ENCODE peak calls at places on chromosomes 12 and 14, in five cellular contexts. One of them, this sample, is unnamed.

GRCh38 chr12:70927356-70927755 is 6.8 kb upstream of the PTPRR start:
- DNase-seq in tibial artery: no peak
- DNase-seq in lower leg skin: no peak
- DNase-seq in GM12865: no peak
- DNase-seq in left lung: no peak
- DNase-seq in this sample: no peak

GRCh38 chr12:132727091-132727794 is 16.6 kb downstream of the PGAM5 start:
- DNase-seq in left lung: no peak
- DNase-seq in tibial artery: no peak
- DNase-seq in lower leg skin: no peak
- DNase-seq in GM12865: no peak
- DNase-seq in this sample: no peak

GRCh38 chr12:2692156-2692555 is 102.6 kb upstream of the FKBP4 start:
- DNase-seq in left lung: no peak
- DNase-seq in GM12865: no peak
- DNase-seq in lower leg skin: peak
- DNase-seq in tibial artery: no peak
- DNase-seq in this sample: no peak

GRCh38 chr14:99574099-99574880 is 29.7 kb downstream of the CCDC85C start:
- DNase-seq in GM12865: no peak
- DNase-seq in tibial artery: no peak
- DNase-seq in left lung: peak
- DNase-seq in lower leg skin: no peak
- DNase-seq in this sample: no peak

GRCh38 chr12:91344408-91344807 is 161.8 kb upstream of the DCN start:
- DNase-seq in GM12865: no peak
- DNase-seq in left lung: no peak
- DNase-seq in tibial artery: no peak
- DNase-seq in lower leg skin: no peak
- DNase-seq in this sample: no peak

GRCh38 chr12:132506730-132507538 is 17.0 kb downstream of the FBRSL1 start:
- DNase-seq in lower leg skin: peak
- DNase-seq in left lung: peak
- DNase-seq in GM12865: no peak
- DNase-seq in tibial artery: peak
- DNase-seq in this sample: no peak

GRCh38 chr12:89156862-89157262 is 195.4 kb downstream of the DUSP6 start:
- DNase-seq in left lung: no peak
- DNase-seq in tibial artery: no peak
- DNase-seq in GM12865: no peak
- DNase-seq in lower leg skin: no peak
- DNase-seq in this sample: no peak

GRCh38 chr12:123546281-123546680 is 12.8 kb upstream of the RILPL1 start:
- DNase-seq in left lung: no peak
- DNase-seq in lower leg skin: no peak
- DNase-seq in GM12865: no peak
- DNase-seq in tibial artery: no peak
- DNase-seq in this sample: no peak

GRCh38 chr14:24334431-24335271 is at the start of gene ADCY4:
- DNase-seq in lower leg skin: peak
- DNase-seq in GM12865: no peak
- DNase-seq in tibial artery: no peak
- DNase-seq in left lung: no peak
- DNase-seq in this sample: no peak

GRCh38 chr12:116708826-116709756 is 28.8 kb downstream of the SPRING1 start:
- DNase-seq in GM12865: peak
- DNase-seq in lower leg skin: no peak
- DNase-seq in tibial artery: peak
- DNase-seq in left lung: no peak
- DNase-seq in this sample: no peak

GRCh38 chr12:105920161-105920684 is 218.5 kb downstream of the NUAK1 start:
- DNase-seq in GM12865: no peak
- DNase-seq in tibial artery: no peak
- DNase-seq in left lung: no peak
- DNase-seq in lower leg skin: no peak
- DNase-seq in this sample: no peak

GRCh38 chr14:102140027-102140749 is 491 bp downstream of the WDR20 start:
- DNase-seq in GM12865: peak
- DNase-seq in tibial artery: peak
- DNase-seq in left lung: peak
- DNase-seq in lower leg skin: no peak
- DNase-seq in this sample: no peak

GRCh38 chr14:80164991-80165390 is 46.3 kb downstream of the DIO2 start:
- DNase-seq in lower leg skin: no peak
- DNase-seq in tibial artery: no peak
- DNase-seq in GM12865: no peak
- DNase-seq in left lung: no peak
- DNase-seq in this sample: no peak

GRCh38 chr12:57465747-57466505 is 6.3 kb downstream of the GLI1 start:
- DNase-seq in tibial artery: no peak
- DNase-seq in GM12865: no peak
- DNase-seq in lower leg skin: no peak
- DNase-seq in left lung: no peak
- DNase-seq in this sample: no peak

GRCh38 chr14:38056270-38056669 is 151.4 kb upstream of the SSTR1 start:
- DNase-seq in GM12865: no peak
- DNase-seq in left lung: no peak
- DNase-seq in lower leg skin: no peak
- DNase-seq in tibial artery: no peak
- DNase-seq in this sample: no peak

GRCh38 chr12:92603741-92604432 is 98.9 kb upstream of the PLEKHG7 start:
- DNase-seq in GM12865: no peak
- DNase-seq in lower leg skin: no peak
- DNase-seq in left lung: no peak
- DNase-seq in tibial artery: no peak
- DNase-seq in this sample: no peak

GRCh38 chr12:87870061-87870460 is 159.1 kb downstream of the C12orf50 start:
- DNase-seq in lower leg skin: no peak
- DNase-seq in left lung: no peak
- DNase-seq in GM12865: no peak
- DNase-seq in tibial artery: no peak
- DNase-seq in this sample: no peak

GRCh38 chr14:75442642-75443041 is 14.8 kb downstream of the JDP2 start:
- DNase-seq in tibial artery: no peak
- DNase-seq in lower leg skin: no peak
- DNase-seq in GM12865: no peak
- DNase-seq in left lung: no peak
- DNase-seq in this sample: no peak

GRCh38 chr12:25855716-25856115 is 102.8 kb upstream of the RASSF8 start:
- DNase-seq in tibial artery: no peak
- DNase-seq in GM12865: no peak
- DNase-seq in lower leg skin: no peak
- DNase-seq in left lung: no peak
- DNase-seq in this sample: no peak

GRCh38 chr14:61569783-61570182 is 125.5 kb upstream of the HIF1A start:
- DNase-seq in tibial artery: peak
- DNase-seq in left lung: peak
- DNase-seq in GM12865: no peak
- DNase-seq in lower leg skin: no peak
- DNase-seq in this sample: no peak

GRCh38 chr14:31930493-31931225 is 146.4 kb upstream of the ARHGAP5 start:
- DNase-seq in GM12865: no peak
- DNase-seq in lower leg skin: no peak
- DNase-seq in tibial artery: no peak
- DNase-seq in left lung: no peak
- DNase-seq in this sample: no peak

GRCh38 chr12:51911788-51912711 is 4.7 kb downstream of the ACVRL1 start:
- DNase-seq in GM12865: no peak
- DNase-seq in lower leg skin: peak
- DNase-seq in left lung: no peak
- DNase-seq in tibial artery: peak
- DNase-seq in this sample: no peak

GRCh38 chr12:132324841-132325732 is 4.3 kb downstream of the GALNT9 start:
- DNase-seq in left lung: no peak
- DNase-seq in GM12865: no peak
- DNase-seq in tibial artery: no peak
- DNase-seq in lower leg skin: no peak
- DNase-seq in this sample: no peak

GRCh38 chr12:54215990-54216579 is 27.3 kb upstream of the SMUG1 start:
- DNase-seq in lower leg skin: peak
- DNase-seq in GM12865: peak
- DNase-seq in tibial artery: no peak
- DNase-seq in left lung: peak
- DNase-seq in this sample: no peak

GRCh38 chr14:101767618-101768362 is 6.3 kb downstream of the PPP2R5C start:
- DNase-seq in lower leg skin: no peak
- DNase-seq in tibial artery: no peak
- DNase-seq in GM12865: no peak
- DNase-seq in left lung: no peak
- DNase-seq in this sample: no peak

GRCh38 chr12:93738199-93739058 is 61.3 kb downstream of the CRADD start:
- DNase-seq in left lung: no peak
- DNase-seq in GM12865: no peak
- DNase-seq in lower leg skin: no peak
- DNase-seq in tibial artery: no peak
- DNase-seq in this sample: no peak
- H3K4me3 ChIP-seq in left lung: no peak
- H3K4me3 ChIP-seq in GM12865: no peak
- H3K4me3 ChIP-seq in lower leg skin: no peak
- H3K4me3 ChIP-seq in tibial artery: no peak
- H3K4me3 ChIP-seq in this sample: no peak

DNA sequence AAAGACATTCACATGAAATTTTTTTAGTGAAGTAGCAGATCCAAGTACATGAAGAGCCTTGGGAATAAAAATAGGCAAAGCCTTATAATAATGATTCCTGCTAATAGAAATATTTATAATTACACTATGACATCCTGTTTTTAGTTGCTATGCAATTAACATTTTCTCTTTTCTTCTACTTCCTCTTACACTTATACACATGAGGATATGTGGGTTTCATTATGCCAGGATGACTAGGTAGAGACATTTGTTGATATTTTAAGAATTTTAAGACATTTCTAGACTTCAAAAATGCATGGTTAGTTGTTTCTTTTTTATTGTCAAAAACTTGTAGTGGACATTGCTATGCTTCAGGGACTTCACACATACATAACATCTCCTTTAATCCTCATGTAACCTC is 326.8 kb downstream of the SYT1 start:
- DNase-seq in lower leg skin: no peak
- DNase-seq in tibial artery: no peak
- DNase-seq in GM12865: no peak
- DNase-seq in left lung: no peak
- DNase-seq in this sample: no peak
- TF ChIP-seq CTCF in lower leg skin: no peak
- TF ChIP-seq CTCF in tibial artery: no peak
- TF ChIP-seq CTCF in GM12865: no peak
- TF ChIP-seq CTCF in left lung: no peak
- TF ChIP-seq CTCF in this sample: no peak

GRCh38 chr12:101209319-101210302 is at the start of gene SLC5A8:
- DNase-seq in tibial artery: no peak
- DNase-seq in lower leg skin: no peak
- DNase-seq in left lung: peak
- DNase-seq in GM12865: no peak
- DNase-seq in this sample: no peak
- H3K4me3 ChIP-seq in tibial artery: peak
- H3K4me3 ChIP-seq in lower leg skin: no peak
- H3K4me3 ChIP-seq in left lung: peak
- H3K4me3 ChIP-seq in GM12865: no peak
- H3K4me3 ChIP-seq in this sample: no peak

DNA sequence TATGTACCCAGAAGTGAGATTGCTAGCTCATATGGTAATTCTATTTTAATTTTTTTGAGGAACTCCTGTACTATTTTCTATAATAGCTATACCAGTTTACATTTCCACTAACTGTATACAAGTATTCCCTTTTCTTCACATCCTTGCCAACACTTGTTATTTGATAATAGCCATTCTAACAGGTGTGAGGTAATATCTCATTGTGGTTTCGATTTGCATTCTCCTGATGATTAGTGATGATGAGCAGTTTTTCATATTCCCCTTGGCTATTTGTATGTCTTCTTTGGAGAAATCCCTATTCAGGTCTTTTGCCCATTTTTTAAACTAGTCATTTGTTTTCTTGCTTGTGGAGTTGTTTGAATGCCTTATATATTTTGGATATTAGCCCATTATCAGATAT is 121.3 kb downstream of the BBS10 start:
- DNase-seq in tibial artery: no peak
- DNase-seq in lower leg skin: no peak
- DNase-seq in GM12865: no peak
- DNase-seq in left lung: no peak
- DNase-seq in this sample: no peak
- TF ChIP-seq CTCF in tibial artery: no peak
- TF ChIP-seq CTCF in lower leg skin: no peak
- TF ChIP-seq CTCF in GM12865: no peak
- TF ChIP-seq CTCF in left lung: no peak
- TF ChIP-seq CTCF in this sample: no peak

GRCh38 chr12:49279706-49280159 is 14.9 kb downstream of the TUBA1C start:
- DNase-seq in lower leg skin: no peak
- DNase-seq in tibial artery: no peak
- DNase-seq in left lung: peak
- DNase-seq in GM12865: no peak
- DNase-seq in this sample: no peak
- H3K4me3 ChIP-seq in lower leg skin: no peak
- H3K4me3 ChIP-seq in tibial artery: no peak
- H3K4me3 ChIP-seq in left lung: no peak
- H3K4me3 ChIP-seq in GM12865: no peak
- H3K4me3 ChIP-seq in this sample: no peak

GRCh38 chr12:30823140-30823669 is 68.5 kb upstream of the CAPRIN2 start:
- DNase-seq in lower leg skin: peak
- DNase-seq in left lung: peak
- DNase-seq in GM12865: peak
- DNase-seq in tibial artery: no peak
- DNase-seq in this sample: no peak
- TF ChIP-seq CTCF in lower leg skin: no peak
- TF ChIP-seq CTCF in left lung: no peak
- TF ChIP-seq CTCF in GM12865: peak
- TF ChIP-seq CTCF in tibial artery: no peak
- TF ChIP-seq CTCF in this sample: no peak